ENCODE peak calls at places on chromosome 19, in four cellular contexts. O is OCI-LY7; B is heart left ventricle; P is CD4-positive, alpha-beta T cell. S is an unnamed sample.
A peak's percentile ranks its signal among the peaks of the same experiment; 100 is the strongest.

GRCh38 chr19:1409204-1410005 is 2.0 kb downstream of the DAZAP1 start:
- DNase-seq in O (no peak), B (peak; percentile 68), P (no peak), S (no peak)

GRCh38 chr19:798415-799075 is 1.3 kb downstream of the PTBP1 start:
- DNase-seq in O (peak; percentile 34), B (peak; percentile 70), P (no peak), S (no peak)

GRCh38 chr19:37669336-37669963 is 14.2 kb upstream of the ZFP30 start:
- DNase-seq in O (no peak), B (no peak), P (no peak), S (no peak)

GRCh38 chr19:17385878-17386611 is 8.0 kb downstream of the CCDC194 start:
- DNase-seq in O (peak; percentile 74), B (peak; percentile 83), P (peak; percentile 52), S (peak; percentile 81)

GRCh38 chr19:516884-517424 is 9.7 kb downstream of the TPGS1 start:
- DNase-seq in O (no peak), B (no peak), P (no peak), S (no peak)

GRCh38 chr19:47631681-47632446 is 22.9 kb downstream of the BICRA start:
- DNase-seq in O (no peak), B (no peak), P (no peak), S (no peak)

GRCh38 chr19:35592226-35592625 is 6.3 kb downstream of the PMIS2 start:
- DNase-seq in O (peak; percentile 59), B (no peak), P (no peak), S (peak; percentile 55)

GRCh38 chr19:8641908-8642547 is 11.6 kb downstream of the NFILZ start:
- DNase-seq in O (peak; percentile 25), B (no peak), P (no peak), S (peak; percentile 21)

GRCh38 chr19:35045667-35046300 is 4.3 kb downstream of the HPN start:
- DNase-seq in O (peak; percentile 86), B (peak; percentile 61), P (no peak), S (peak; percentile 70)

GRCh38 chr19:6464070-6464873 is at the start of gene CRB3:
- DNase-seq in O (no peak), B (no peak), P (peak; percentile 55), S (peak; percentile 33)

GRCh38 chr19:52274191-52274590 is 4.8 kb downstream of the ZNF766 start:
- DNase-seq in O (no peak), B (no peak), P (no peak), S (no peak)

GRCh38 chr19:35296644-35297514 is 4.9 kb downstream of the MAG start:
- DNase-seq in O (peak; percentile 72), B (no peak), P (no peak), S (no peak)

GRCh38 chr19:20422216-20422615 is 143.4 kb downstream of the ZNF737 start:
- DNase-seq in O (no peak), B (no peak), P (no peak), S (no peak)

GRCh38 chr19:47719047-47719885 is 6.0 kb downstream of the EHD2 start:
- DNase-seq in O (no peak), B (peak; percentile 93), P (no peak), S (no peak)

GRCh38 chr19:40530091-40530901 is 46.4 kb upstream of the SHKBP1 start:
- DNase-seq in O (peak; percentile 42), B (no peak), P (no peak), S (peak; percentile 21)
- TF ChIP-seq CTCF in O (peak; percentile 57), B (no peak), P (no peak), S (no peak)

DNA sequence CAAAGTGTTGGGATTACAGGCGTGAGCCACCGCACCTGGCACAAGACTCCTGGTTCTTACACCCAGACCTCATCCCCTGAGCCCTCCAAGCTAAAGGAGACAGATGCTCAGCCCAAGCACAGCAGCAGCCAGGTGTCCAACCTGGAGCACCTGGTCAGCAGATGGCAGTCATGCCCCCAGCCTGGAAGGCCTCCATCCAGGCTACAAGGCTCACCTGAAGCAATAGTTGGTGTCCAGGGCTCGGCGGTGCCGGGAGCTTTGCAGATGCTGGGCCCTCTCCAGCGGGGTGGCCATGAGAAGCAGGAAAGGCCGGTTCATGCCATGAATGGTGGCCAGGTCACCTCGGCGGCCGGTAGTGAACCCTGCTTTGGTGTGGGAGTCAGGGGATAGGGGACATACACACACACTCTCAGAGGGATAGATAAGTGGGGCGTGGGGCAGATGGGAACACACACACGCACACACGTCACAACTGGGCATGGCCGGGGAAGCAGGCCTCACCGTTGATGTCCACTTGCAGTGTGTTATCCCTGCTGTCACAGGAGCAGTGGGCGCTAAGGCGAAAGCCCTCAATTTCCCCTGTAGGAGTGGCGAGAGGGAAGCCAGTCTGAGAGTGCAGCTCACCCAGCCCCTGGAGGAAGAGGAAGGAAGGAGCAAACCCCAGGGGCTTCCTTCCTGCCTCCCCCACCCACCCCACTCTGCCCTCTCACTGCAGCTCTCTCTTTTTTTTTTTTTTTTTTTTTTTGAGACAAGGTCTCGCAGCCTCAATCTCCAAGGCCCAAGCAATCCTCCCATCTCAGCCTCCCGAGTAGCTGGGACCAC is 11.8 kb downstream of the TGFB1 start:
- DNase-seq in O (no peak), B (no peak), P (no peak), S (no peak)
- TF ChIP-seq CTCF in O (no peak), B (no peak), P (peak; percentile 28), S (peak; percentile 14)

GRCh38 chr19:44807652-44808462 is 1.0 kb upstream of the BCAM start:
- DNase-seq in O (peak; percentile 28), B (no peak), P (no peak), S (no peak)
- TF ChIP-seq CTCF in O (peak; percentile 71), B (peak; percentile 57), P (no peak), S (no peak)

GRCh38 chr19:41223431-41224234 is 4.6 kb downstream of the AXL start:
- DNase-seq in O (no peak), B (peak; percentile 5), P (no peak), S (peak; percentile 33)
- TF ChIP-seq CTCF in O (no peak), B (no peak), P (no peak), S (no peak)

GRCh38 chr19:54837542-54837941 is 12.7 kb upstream of the KIR3DL2 start:
- DNase-seq in O (no peak), B (no peak), P (no peak), S (no peak)
- TF ChIP-seq CTCF in O (no peak), B (no peak), P (no peak), S (no peak)

DNA sequence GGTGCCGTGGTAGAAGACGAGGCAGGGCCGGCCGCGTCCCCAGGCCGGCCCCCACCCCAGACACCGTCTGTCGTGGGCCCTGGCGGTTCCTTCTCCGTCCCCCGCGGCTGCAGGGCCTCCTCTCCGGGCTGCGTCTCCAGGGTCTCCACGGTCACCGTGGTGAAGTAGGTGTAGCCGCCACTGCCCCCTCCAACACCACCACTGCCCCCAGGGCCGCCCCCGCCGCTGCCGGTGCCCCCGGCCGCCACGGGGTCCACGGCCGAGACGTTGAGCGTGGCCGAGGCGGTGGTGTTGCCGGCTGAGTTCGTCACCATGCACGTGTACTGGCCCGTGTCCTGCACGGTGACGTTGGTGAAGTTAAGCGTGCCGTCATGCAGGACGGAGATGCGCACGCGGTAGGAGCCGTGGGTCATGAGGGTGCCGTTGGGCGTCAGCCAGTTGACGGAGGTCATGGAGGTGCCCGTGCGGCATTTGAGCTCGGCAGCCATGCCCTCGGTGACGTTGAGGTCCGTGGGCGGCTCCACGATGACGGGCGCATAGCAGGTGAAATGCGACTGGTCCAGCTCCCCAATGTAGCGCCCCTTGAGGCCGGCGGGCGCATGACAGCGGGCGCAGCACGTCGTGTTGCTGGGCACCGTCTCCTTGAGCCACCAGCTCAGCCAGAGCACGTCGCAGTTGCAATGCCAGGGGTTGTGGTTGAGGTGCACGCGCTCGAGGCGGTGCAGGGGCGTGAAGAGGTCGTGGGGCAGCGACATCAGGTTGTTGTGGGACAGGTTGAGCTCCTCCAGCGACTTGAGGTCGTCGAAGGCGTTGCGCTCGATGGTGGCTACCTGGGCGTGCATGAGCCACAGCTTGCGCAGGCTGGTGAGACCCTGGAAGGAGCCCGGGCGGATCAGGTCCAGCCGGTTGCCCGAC is 4.6 kb upstream of the ASPDH start:
- DNase-seq in O (no peak), B (peak; percentile 41), P (no peak), S (no peak)
- TF ChIP-seq CTCF in O (peak; percentile 67), B (no peak), P (no peak), S (peak; percentile 32)

S was measured in activated CD8-positive, alpha-beta T cell treated with anti-CD3 and anti-CD28 coated beads for 36 hours.